ENCODE peak calls at places on chromosome 9, in seven cellular contexts. One of them, this sample, is unnamed. For H3F3A, the result is how much of the 10 kb centered on the place peaks cover.

GRCh38 chr9:124792976-124793594 is 16.2 kb downstream of the OLFML2A start:
- DNase-seq in neural progenitor cell: peak
- DNase-seq in PC-9: no peak
- DNase-seq in SK-N-SH: no peak
- DNase-seq in GM23248: peak
- DNase-seq in GM23338: no peak
- DNase-seq in MM.1S: no peak
- DNase-seq in this sample: no peak

GRCh38 chr9:92236465-92236864 is 57.0 kb downstream of the IARS1 start:
- DNase-seq in neural progenitor cell: no peak
- DNase-seq in PC-9: no peak
- DNase-seq in SK-N-SH: no peak
- DNase-seq in GM23248: no peak
- DNase-seq in GM23338: no peak
- DNase-seq in MM.1S: no peak
- DNase-seq in this sample: no peak

GRCh38 chr9:110258671-110259070 is 2.4 kb upstream of the TXN start:
- DNase-seq in neural progenitor cell: no peak
- DNase-seq in PC-9: no peak
- DNase-seq in SK-N-SH: no peak
- DNase-seq in GM23248: no peak
- DNase-seq in GM23338: no peak
- DNase-seq in MM.1S: no peak
- DNase-seq in this sample: no peak

GRCh38 chr9:122860319-122861142 is 32.1 kb upstream of the PDCL start:
- DNase-seq in neural progenitor cell: no peak
- DNase-seq in PC-9: no peak
- DNase-seq in SK-N-SH: no peak
- DNase-seq in GM23248: no peak
- DNase-seq in GM23338: no peak
- DNase-seq in MM.1S: no peak
- DNase-seq in this sample: peak

GRCh38 chr9:135973276-135974219 is 12.4 kb upstream of the UBAC1 start:
- DNase-seq in neural progenitor cell: no peak
- DNase-seq in PC-9: no peak
- DNase-seq in SK-N-SH: no peak
- DNase-seq in GM23248: no peak
- DNase-seq in GM23338: no peak
- DNase-seq in MM.1S: no peak
- DNase-seq in this sample: no peak

GRCh38 chr9:114059047-114059803 is 18.9 kb downstream of the AMBP start:
- DNase-seq in neural progenitor cell: no peak
- DNase-seq in PC-9: no peak
- DNase-seq in SK-N-SH: no peak
- DNase-seq in GM23248: no peak
- DNase-seq in GM23338: no peak
- DNase-seq in MM.1S: no peak
- DNase-seq in this sample: no peak

GRCh38 chr9:22165144-22165543 is 156.0 kb upstream of the CDKN2B start:
- DNase-seq in neural progenitor cell: no peak
- DNase-seq in PC-9: no peak
- DNase-seq in SK-N-SH: no peak
- DNase-seq in GM23248: peak
- DNase-seq in GM23338: no peak
- DNase-seq in MM.1S: no peak
- DNase-seq in this sample: peak

GRCh38 chr9:124228516-124228915 is 29.2 kb upstream of the NEK6 start:
- DNase-seq in neural progenitor cell: no peak
- DNase-seq in PC-9: no peak
- DNase-seq in SK-N-SH: no peak
- DNase-seq in GM23248: no peak
- DNase-seq in GM23338: no peak
- DNase-seq in MM.1S: no peak
- DNase-seq in this sample: no peak

GRCh38 chr9:123642291-123643278 is 286.6 kb downstream of the CRB2 start:
- DNase-seq in neural progenitor cell: no peak
- DNase-seq in PC-9: no peak
- DNase-seq in SK-N-SH: peak
- DNase-seq in GM23248: no peak
- DNase-seq in GM23338: no peak
- DNase-seq in MM.1S: no peak
- DNase-seq in this sample: no peak

DNA sequence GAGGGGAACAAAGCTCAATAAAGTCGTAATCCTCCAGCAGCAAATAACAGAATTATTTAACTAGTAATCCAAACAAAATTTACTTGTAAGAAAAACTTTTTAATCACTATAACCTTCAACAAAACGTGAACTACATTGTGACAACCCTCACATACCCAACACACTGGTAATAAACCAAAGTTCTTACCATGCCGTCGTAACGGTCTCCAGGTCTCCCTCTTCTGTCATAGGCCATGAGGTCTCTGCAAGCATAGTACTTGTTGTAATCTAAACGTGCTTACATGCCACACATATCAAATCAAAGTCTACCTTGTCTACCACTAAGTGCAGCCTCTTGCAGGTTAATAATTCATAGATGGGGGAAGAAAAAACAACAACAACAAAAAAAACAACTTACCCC is 8.5 kb downstream of the HNRNPK start:
- DNase-seq in neural progenitor cell: no peak
- DNase-seq in PC-9: no peak
- DNase-seq in SK-N-SH: no peak
- DNase-seq in GM23248: no peak
- DNase-seq in GM23338: no peak
- DNase-seq in MM.1S: no peak
- DNase-seq in this sample: no peak
- H3F3A ChIP-seq in neural progenitor cell: half or more
- H3F3A ChIP-seq in PC-9: half or more
- H3F3A ChIP-seq in SK-N-SH: half or more
- H3F3A ChIP-seq in GM23248: half or more
- H3F3A ChIP-seq in GM23338: half or more
- H3F3A ChIP-seq in MM.1S: half or more
- H3F3A ChIP-seq in this sample: under half

GRCh38 chr9:131732061-131732526 is 7.8 kb downstream of the RAPGEF1 start:
- DNase-seq in neural progenitor cell: no peak
- DNase-seq in PC-9: no peak
- DNase-seq in SK-N-SH: no peak
- DNase-seq in GM23248: peak
- DNase-seq in GM23338: no peak
- DNase-seq in MM.1S: no peak
- DNase-seq in this sample: peak
- H3F3A ChIP-seq in neural progenitor cell: under half
- H3F3A ChIP-seq in PC-9: under half
- H3F3A ChIP-seq in SK-N-SH: under half
- H3F3A ChIP-seq in GM23248: under half
- H3F3A ChIP-seq in GM23338: under half
- H3F3A ChIP-seq in MM.1S: under half
- H3F3A ChIP-seq in this sample: under half

DNA sequence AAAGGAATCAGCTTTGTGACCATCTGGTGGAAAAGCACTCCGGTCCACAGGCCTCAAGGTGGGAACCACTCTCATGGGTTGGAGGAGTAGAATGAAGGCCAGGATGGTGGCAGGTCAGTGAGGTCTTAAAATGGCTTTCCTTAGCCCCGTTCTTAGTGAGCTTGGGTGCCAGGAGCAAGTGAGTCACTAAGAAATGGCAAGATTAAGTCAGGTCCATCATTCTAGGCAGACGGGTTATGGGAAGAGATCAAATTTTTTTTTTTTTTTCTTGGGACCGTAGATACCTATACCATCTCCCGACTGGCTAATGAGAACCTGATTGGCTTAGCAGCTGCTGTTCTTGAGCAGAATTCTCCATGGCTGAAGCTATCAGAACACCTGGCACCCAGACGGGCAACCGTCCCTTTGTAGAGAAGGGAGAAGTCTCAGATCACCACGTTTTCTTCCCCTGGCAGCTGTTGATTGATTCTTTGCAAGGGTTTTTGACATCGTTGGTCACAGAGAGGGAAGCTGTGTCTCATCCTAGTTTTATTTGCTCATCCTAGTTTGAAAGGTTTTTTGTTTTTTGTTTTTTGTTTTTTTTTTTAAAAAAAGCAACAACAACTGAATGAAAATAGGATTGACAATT is 78.5 kb downstream of the AOPEP start:
- DNase-seq in neural progenitor cell: no peak
- DNase-seq in PC-9: peak
- DNase-seq in SK-N-SH: no peak
- DNase-seq in GM23248: no peak
- DNase-seq in GM23338: no peak
- DNase-seq in MM.1S: no peak
- DNase-seq in this sample: peak
- H3F3A ChIP-seq in neural progenitor cell: under half
- H3F3A ChIP-seq in PC-9: under half
- H3F3A ChIP-seq in SK-N-SH: under half
- H3F3A ChIP-seq in GM23248: under half
- H3F3A ChIP-seq in GM23338: under half
- H3F3A ChIP-seq in MM.1S: under half
- H3F3A ChIP-seq in this sample: under half

GRCh38 chr9:117290306-117290705 is 124.6 kb downstream of the ASTN2 start:
- DNase-seq in neural progenitor cell: no peak
- DNase-seq in PC-9: no peak
- DNase-seq in SK-N-SH: no peak
- DNase-seq in GM23248: no peak
- DNase-seq in GM23338: no peak
- DNase-seq in MM.1S: no peak
- DNase-seq in this sample: no peak
- H3F3A ChIP-seq in neural progenitor cell: under half
- H3F3A ChIP-seq in PC-9: under half
- H3F3A ChIP-seq in SK-N-SH: under half
- H3F3A ChIP-seq in GM23248: under half
- H3F3A ChIP-seq in GM23338: under half
- H3F3A ChIP-seq in MM.1S: under half
- H3F3A ChIP-seq in this sample: under half

GRCh38 chr9:37370282-37370681 is 52.2 kb upstream of the GRHPR start:
- DNase-seq in neural progenitor cell: no peak
- DNase-seq in PC-9: no peak
- DNase-seq in SK-N-SH: no peak
- DNase-seq in GM23248: no peak
- DNase-seq in GM23338: no peak
- DNase-seq in MM.1S: no peak
- DNase-seq in this sample: no peak
- H3F3A ChIP-seq in neural progenitor cell: under half
- H3F3A ChIP-seq in PC-9: under half
- H3F3A ChIP-seq in SK-N-SH: under half
- H3F3A ChIP-seq in GM23248: under half
- H3F3A ChIP-seq in GM23338: under half
- H3F3A ChIP-seq in MM.1S: under half
- H3F3A ChIP-seq in this sample: under half

DNA sequence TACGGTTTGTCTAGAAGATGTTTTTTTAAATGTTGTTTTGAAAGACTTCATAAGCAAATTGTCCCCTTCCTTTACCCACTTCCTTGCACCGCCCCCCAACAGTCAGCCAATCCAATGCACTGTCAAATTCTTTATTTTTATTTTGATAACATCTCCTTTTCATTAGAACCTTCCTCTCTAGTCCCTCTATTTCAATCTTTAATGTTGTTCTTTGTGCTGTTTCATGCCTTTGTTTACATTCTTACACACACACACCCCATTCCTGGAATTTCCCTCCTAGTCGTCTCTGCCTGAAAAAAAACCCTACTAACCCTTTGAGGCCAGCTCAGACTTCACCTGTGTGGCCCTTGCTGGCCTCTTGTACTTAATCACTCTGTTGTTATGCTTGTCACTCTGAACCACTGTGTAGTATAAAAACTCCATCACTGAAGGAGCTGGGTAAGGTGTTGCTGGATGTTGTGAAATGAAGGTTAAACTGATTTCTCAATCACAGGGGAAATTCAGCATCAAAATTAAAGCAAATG is 133.4 kb downstream of the UGCG start:
- DNase-seq in neural progenitor cell: peak
- DNase-seq in PC-9: peak
- DNase-seq in SK-N-SH: no peak
- DNase-seq in GM23248: peak
- DNase-seq in GM23338: peak
- DNase-seq in MM.1S: no peak
- DNase-seq in this sample: peak
- H3F3A ChIP-seq in neural progenitor cell: under half
- H3F3A ChIP-seq in PC-9: under half
- H3F3A ChIP-seq in SK-N-SH: under half
- H3F3A ChIP-seq in GM23248: under half
- H3F3A ChIP-seq in GM23338: under half
- H3F3A ChIP-seq in MM.1S: under half
- H3F3A ChIP-seq in this sample: under half

This sample was measured in PC-3.